ENCODE peak calls at places on chromosomes 4 and X, in ten cellular contexts. C is AG04450, B is heart left ventricle, A is OCI-LY7, D is spleen, L is uterus, Q is neural progenitor cell, V is lower lobe of right lung, Y is tibial artery, X is colonic mucosa. H is an unnamed sample.

GRCh38 chr4:53273726-53274125 is 92.1 kb downstream of the SCFD2 start:
- DNase-seq in Y (no peak), X (no peak), V (no peak), L (no peak), B (no peak), Q (no peak), C (no peak), A (no peak), D (no peak), H (no peak)

GRCh38 chrX:120452131-120452530 is 17.0 kb downstream of the LAMP2 start:
- DNase-seq in L (no peak), D (no peak), X (no peak), B (no peak), C (no peak), Q (peak; percentile 46), Y (no peak), A (peak; percentile 49), V (no peak), H (no peak)

GRCh38 chr4:111847256-111848108 is 297.8 kb upstream of the FAM241A start:
- DNase-seq in Q (peak; percentile 23), X (no peak), B (no peak), A (no peak), C (no peak), D (no peak), Y (no peak), V (no peak), L (no peak), H (no peak)

GRCh38 chrX:20173305-20173704 is 31.7 kb upstream of the EIF1AX start:
- DNase-seq in V (no peak), A (no peak), Y (no peak), X (no peak), L (no peak), D (no peak), C (no peak), B (no peak), Q (no peak), H (no peak)

GRCh38 chrX:56783450-56783831 is 54.4 kb downstream of the NBDY start:
- DNase-seq in X (peak; percentile 87), Q (peak; percentile 77), V (no peak), D (peak; percentile 91), Y (no peak), B (peak; percentile 84), C (no peak), A (no peak), L (peak; percentile 82), H (peak; percentile 88)

GRCh38 chr4:2598661-2599654 is 62.5 kb downstream of the FAM193A start:
- DNase-seq in Y (no peak), D (peak; percentile 82), B (peak; percentile 35), V (no peak), Q (no peak), A (peak; percentile 70), L (no peak), X (no peak), C (no peak), H (no peak)

GRCh38 chr4:174365018-174365587 is 81.4 kb downstream of the CEP44 start:
- DNase-seq in D (no peak), B (no peak), Y (no peak), C (peak; percentile 6), A (peak; percentile 42), V (no peak), L (no peak), X (no peak), Q (peak; percentile 46), H (no peak)

GRCh38 chr4:55947912-55948725 is 626 bp upstream of the CEP135 start:
- DNase-seq in X (peak; percentile 27), D (no peak), C (peak; percentile 93), B (no peak), Q (no peak), A (peak; percentile 76), Y (no peak), L (no peak), V (no peak), H (no peak)

GRCh38 chr4:176584031-176584430 is 208.7 kb downstream of the VEGFC start:
- DNase-seq in D (no peak), L (no peak), V (no peak), X (no peak), Y (no peak), Q (no peak), B (no peak), A (no peak), C (no peak), H (no peak)

GRCh38 chr4:78938868-78939666 is at the start of gene PAQR3:
- DNase-seq in X (peak; percentile 88), C (peak; percentile 23), Y (peak; percentile 91), B (peak; percentile 90), L (peak; percentile 76), D (peak; percentile 98), Q (peak; percentile 95), V (peak; percentile 91), A (peak; percentile 92), H (peak; percentile 86)

GRCh38 chrX:150465326-150465725 is 102.2 kb downstream of the MAMLD1 start:
- DNase-seq in V (no peak), X (no peak), D (no peak), Q (no peak), C (no peak), Y (no peak), L (no peak), A (no peak), B (no peak), H (no peak)

GRCh38 chr4:170758988-170759387 is 669.2 kb upstream of the AADAT start:
- DNase-seq in D (no peak), B (no peak), C (no peak), X (no peak), L (no peak), V (no peak), Q (no peak), A (no peak), Y (no peak), H (no peak)

GRCh38 chr4:105996845-105997244 is 101.6 kb downstream of the NPNT start:
- DNase-seq in B (no peak), A (no peak), L (no peak), Q (no peak), C (no peak), Y (no peak), X (no peak), D (no peak), V (no peak), H (no peak)

GRCh38 chr4:84472154-84472553 is 26.9 kb downstream of the NKX6-1 start:
- DNase-seq in L (no peak), C (no peak), A (no peak), X (no peak), V (no peak), B (no peak), Y (no peak), D (no peak), Q (no peak), H (no peak)

GRCh38 chr4:84474107-84474506 is 25.0 kb downstream of the NKX6-1 start:
- DNase-seq in B (no peak), Q (no peak), V (no peak), Y (no peak), C (no peak), A (no peak), X (no peak), L (no peak), D (no peak), H (no peak)

GRCh38 chr4:84467601-84468000 is 31.5 kb downstream of the NKX6-1 start:
- DNase-seq in Q (no peak), B (no peak), Y (no peak), V (no peak), X (no peak), L (no peak), C (no peak), D (no peak), A (no peak), H (no peak)

DNA sequence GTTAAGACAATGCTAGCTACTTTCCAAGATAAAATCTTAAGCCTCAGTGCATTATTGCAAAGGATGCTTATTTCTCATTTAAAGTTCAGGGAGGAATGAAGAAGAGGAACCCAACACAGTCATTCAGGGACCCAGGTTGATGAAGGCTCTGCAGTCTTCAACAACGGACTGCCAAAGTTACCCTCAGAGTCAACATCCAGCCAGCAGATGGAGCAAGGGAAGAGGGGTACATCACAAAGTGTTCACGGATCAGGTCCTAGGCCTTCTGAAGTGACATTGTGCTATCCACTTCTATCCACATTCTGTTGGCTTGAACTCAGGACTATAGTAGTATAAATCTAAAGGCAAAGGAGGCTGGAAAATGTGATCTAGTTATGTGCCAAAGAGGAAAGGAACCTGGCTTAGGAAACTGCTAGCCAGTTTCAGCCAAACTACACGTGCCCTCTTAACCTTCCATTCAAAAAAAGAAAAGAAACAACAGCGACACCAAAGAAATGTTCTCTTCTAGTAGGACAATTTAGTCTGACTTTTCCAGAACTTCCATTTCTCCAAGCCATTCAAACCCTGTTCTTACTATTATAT is 28.8 kb downstream of the NKX6-1 start:
- DNase-seq in B (no peak), D (no peak), L (no peak), Q (peak; percentile 20), C (no peak), X (no peak), A (peak; percentile 1), Y (no peak), V (no peak), H (no peak)
- TF ChIP-seq CTCF in B (no peak), D (no peak), L (no peak), Q (peak; percentile 37), C (no peak), X (no peak), A (peak; percentile 46), Y (no peak), V (no peak), H (no peak)

DNA sequence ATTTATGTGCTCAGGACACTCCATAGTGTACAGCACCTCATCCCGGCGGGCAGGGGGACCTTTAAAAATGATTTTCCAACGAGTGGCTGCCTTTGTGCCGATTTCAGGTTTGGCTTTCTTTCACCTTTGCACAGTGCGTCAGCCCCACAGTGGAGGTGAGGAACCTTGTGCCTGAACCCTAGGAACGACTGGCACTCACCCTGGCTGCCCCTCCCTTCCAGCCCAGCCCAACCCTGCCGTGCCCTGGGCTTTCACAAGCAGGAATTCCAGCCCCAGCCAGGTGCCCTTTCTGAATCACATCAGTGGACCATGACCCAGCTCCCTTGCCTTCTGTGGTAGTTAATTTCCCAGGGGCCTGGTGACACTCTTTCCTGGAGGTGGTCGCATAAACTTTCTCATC is 1.3 kb downstream of the TMEM164 start:
- DNase-seq in B (peak; percentile 36), X (peak; percentile 80), A (no peak), Y (no peak), V (peak; percentile 63), C (no peak), D (peak; percentile 77), L (no peak), Q (peak; percentile 7), H (no peak)
- H3K4me3 ChIP-seq in B (peak overlapping the region; percentile 70), X (peak overlapping the region; percentile 58), A (no peak overlapping the region), Y (peak overlapping the region; percentile 79), V (peak overlapping the region; percentile 68), C (no peak overlapping the region), D (peak overlapping the region; percentile 85), L (no peak overlapping the region), Q (no peak overlapping the region), H (peak overlapping the region; percentile 75)

GRCh38 chr4:130901321-130901720 is 1805.4 kb downstream of the C4orf33 start:
- DNase-seq in C (no peak), Y (no peak), D (no peak), Q (no peak), A (no peak), L (no peak), B (no peak), X (no peak), V (no peak), H (no peak)
- H3K27ac ChIP-seq in C (no peak overlapping the region), Y (no peak overlapping the region), D (no peak overlapping the region), Q (no peak overlapping the region), A (no peak overlapping the region), L (no peak overlapping the region), B (no peak overlapping the region), X (no peak overlapping the region), V (no peak overlapping the region), H (no peak overlapping the region)

DNA sequence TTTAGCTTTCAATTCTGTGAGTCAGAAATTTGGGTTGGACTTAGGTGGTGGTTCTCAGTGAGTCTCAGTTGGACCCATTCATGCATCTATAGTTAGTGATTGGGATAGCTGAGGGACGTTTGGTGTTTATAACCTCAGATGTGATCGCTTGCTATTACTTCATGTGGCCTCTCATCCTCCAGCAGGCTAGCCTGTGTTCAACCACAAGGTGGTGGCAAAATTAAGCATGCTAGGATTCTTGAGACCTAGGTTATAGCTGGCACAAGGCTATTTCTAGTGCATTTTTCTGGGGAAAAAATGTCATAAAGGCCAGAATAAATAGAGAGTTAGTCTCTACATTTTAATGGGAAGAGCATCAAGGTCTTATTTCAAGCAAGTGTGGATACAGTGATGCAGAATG is 10.9 kb upstream of the GRPR start:
- DNase-seq in L (no peak), D (no peak), C (no peak), A (peak; percentile 27), V (no peak), Y (no peak), Q (no peak), B (no peak), X (no peak), H (no peak)
- TF ChIP-seq CTCF in L (no peak), D (no peak), C (peak; percentile 20), A (peak; percentile 50), V (no peak), Y (no peak), Q (no peak), B (no peak), X (no peak), H (no peak)